ENCODE peak calls at places on chromosomes 2 and 18, in eight cellular contexts. T, N, G, W, H, L, D and Q are unnamed samples.
A peak's percentile ranks its signal among the peaks of the same experiment; 100 is the strongest.

GRCh38 chr2:101097638-101098037 is 53.5 kb downstream of the TBC1D8 start:
- DNase-seq in T (no peak), W (no peak), N (no peak), L (no peak), D (no peak), H (no peak), G (no peak), Q (no peak)

GRCh38 chr2:4354678-4355077 is 651.3 kb downstream of the DCDC2C start:
- DNase-seq in W (peak; percentile 69), T (no peak), L (no peak), D (no peak), H (no peak), N (no peak), G (no peak), Q (no peak)

GRCh38 chr2:203626952-203627681 is 79.3 kb upstream of the CD28 start:
- DNase-seq in D (no peak), W (no peak), G (peak; percentile 93), T (no peak), N (no peak), L (no peak), H (no peak), Q (no peak)

GRCh38 chr18:24271381-24272331 is 126.0 kb downstream of the OSBPL1A start:
- DNase-seq in L (peak; percentile 90), T (peak; percentile 74), G (peak; percentile 85), N (peak; percentile 72), D (peak; percentile 68), W (peak; percentile 78), H (peak; percentile 92), Q (no peak)

GRCh38 chr2:164954954-164955701 is at the start of gene SLC38A11:
- DNase-seq in L (no peak), H (peak; percentile 76), T (peak; percentile 42), N (peak; percentile 21), W (no peak), G (peak; percentile 12), D (peak; percentile 20), Q (no peak)

GRCh38 chr2:20590704-20591515 is 60.0 kb downstream of the HS1BP3 start:
- DNase-seq in H (peak; percentile 68), L (peak; percentile 43), W (no peak), T (peak; percentile 23), N (peak; percentile 20), G (no peak), D (no peak), Q (no peak)

GRCh38 chr2:179410552-179411356 is 146.1 kb upstream of the SESTD1 start:
- DNase-seq in N (no peak), H (no peak), T (peak; percentile 51), G (peak; percentile 79), D (peak; percentile 9), L (no peak), W (peak; percentile 60), Q (no peak)

GRCh38 chr18:23879544-23879943 is 135.0 kb upstream of the TTC39C start:
- DNase-seq in T (no peak), D (no peak), L (no peak), G (no peak), N (no peak), W (no peak), H (no peak), Q (no peak)

GRCh38 chr18:58427321-58427720 is 201.6 kb downstream of the ALPK2 start:
- DNase-seq in H (no peak), L (no peak), T (no peak), G (no peak), W (no peak), D (no peak), N (no peak), Q (no peak)

GRCh38 chr2:159904565-159905281 is 106.7 kb upstream of the CD302 start:
- DNase-seq in N (peak; percentile 24), G (peak; percentile 47), L (peak; percentile 90), H (peak; percentile 91), W (peak; percentile 20), T (peak; percentile 85), D (no peak), Q (no peak)

GRCh38 chr2:179129574-179130238 is 79.8 kb upstream of the CCDC141 start:
- DNase-seq in W (peak; percentile 35), L (no peak), G (peak; percentile 28), D (no peak), H (no peak), N (no peak), T (no peak), Q (no peak)

GRCh38 chr2:207135801-207136457 is 29.8 kb downstream of the KLF7 start:
- DNase-seq in N (no peak), L (no peak), G (no peak), D (no peak), T (no peak), W (no peak), H (no peak), Q (no peak)

GRCh38 chr18:28359177-28359576 is 182.2 kb upstream of the CDH2 start:
- DNase-seq in N (no peak), D (no peak), G (no peak), H (no peak), W (no peak), L (no peak), T (no peak), Q (no peak)

GRCh38 chr18:69490813-69491212 is 90.1 kb downstream of the DOK6 start:
- DNase-seq in W (peak; percentile 46), N (no peak), L (no peak), D (no peak), G (peak; percentile 71), T (no peak), H (no peak), Q (no peak)

GRCh38 chr2:79801082-79801481 is 288.2 kb downstream of the CTNNA2 start:
- DNase-seq in H (no peak), L (no peak), N (no peak), T (no peak), D (no peak), G (no peak), W (no peak), Q (no peak)

GRCh38 chr18:61992923-61993322 is 100.1 kb upstream of the RNF152 start:
- DNase-seq in D (no peak), N (no peak), T (no peak), G (peak; percentile 76), L (no peak), W (no peak), H (no peak), Q (no peak)

GRCh38 chr2:66001538-66001937 is 433.4 kb upstream of the MEIS1 start:
- DNase-seq in T (no peak), H (no peak), L (no peak), N (no peak), D (no peak), G (no peak), W (no peak), Q (no peak)

GRCh38 chr2:231483398-231484329 is 19.4 kb upstream of the NCL start:
- DNase-seq in T (no peak), D (peak; percentile 35), N (peak; percentile 41), G (peak; percentile 60), H (peak; percentile 81), L (peak; percentile 59), W (peak; percentile 44), Q (no peak)

GRCh38 chr2:130840506-130840905 is 3.8 kb downstream of the ARHGEF4 start:
- DNase-seq in N (no peak), D (no peak), W (no peak), L (no peak), G (no peak), T (no peak), H (peak; percentile 46), Q (no peak)

GRCh38 chr18:55494441-55494840 is 93.6 kb downstream of the TCF4 start:
- DNase-seq in N (no peak), L (no peak), D (no peak), W (no peak), G (no peak), T (no peak), H (no peak), Q (no peak)

GRCh38 chr18:5239447-5239846 is 42.4 kb upstream of the AKAIN1 start:
- DNase-seq in D (no peak), L (no peak), N (no peak), H (no peak), W (no peak), T (no peak), G (no peak), Q (no peak)

GRCh38 chr18:13572148-13572547 is 154.2 kb downstream of the FAM210A start:
- DNase-seq in H (no peak), D (no peak), G (no peak), L (no peak), T (no peak), W (no peak), N (no peak), Q (peak; percentile 20)

GRCh38 chr2:2683581-2683980 is 352.5 kb upstream of the MYT1L start:
- DNase-seq in N (no peak), L (no peak), G (no peak), D (no peak), H (no peak), T (no peak), W (no peak), Q (no peak)

GRCh38 chr2:176542456-176542855 is 273.2 kb downstream of the MTX2 start:
- DNase-seq in L (no peak), T (no peak), H (no peak), G (no peak), W (no peak), N (no peak), D (no peak), Q (no peak)

GRCh38 chr2:29309090-29310054 is 194.2 kb downstream of the CLIP4 start:
- DNase-seq in L (no peak), T (peak; percentile 56), G (peak; percentile 76), H (no peak), N (no peak), W (peak; percentile 27), D (no peak), Q (no peak)

GRCh38 chr2:67581751-67582150 is 184.6 kb downstream of the ETAA1 start:
- DNase-seq in D (no peak), T (no peak), G (no peak), W (no peak), H (no peak), L (no peak), N (no peak), Q (no peak)
- TF ChIP-seq CTCF in D (no peak), T (no peak), G (no peak), W (peak; percentile 29), H (no peak), L (no peak), N (no peak), Q (no peak)

GRCh38 chr18:44597797-44598196 is 82.9 kb upstream of the SETBP1 start:
- DNase-seq in L (no peak), G (no peak), H (no peak), W (peak; percentile 78), D (no peak), T (no peak), N (no peak), Q (no peak)
- H3K4me1 ChIP-seq in L (no peaks in the 10 kb centered on the region), G (peaks cover 23% of the 10 kb centered on the region), H (no peaks in the 10 kb centered on the region), W (peaks cover 5% of the 10 kb centered on the region), D (peaks cover 2% of the 10 kb centered on the region), T (no peaks in the 10 kb centered on the region), N (no peaks in the 10 kb centered on the region), Q (peaks cover 29% of the 10 kb centered on the region)

GRCh38 chr2:219297766-219298456 is 11.3 kb downstream of the PTPRN start:
- DNase-seq in L (no peak), T (no peak), G (no peak), H (no peak), N (no peak), D (no peak), W (no peak), Q (peak; percentile 77)
- TF ChIP-seq CTCF in L (no peak), T (no peak), G (no peak), H (no peak), N (no peak), D (no peak), W (peak; percentile 16), Q (no peak)

DNA sequence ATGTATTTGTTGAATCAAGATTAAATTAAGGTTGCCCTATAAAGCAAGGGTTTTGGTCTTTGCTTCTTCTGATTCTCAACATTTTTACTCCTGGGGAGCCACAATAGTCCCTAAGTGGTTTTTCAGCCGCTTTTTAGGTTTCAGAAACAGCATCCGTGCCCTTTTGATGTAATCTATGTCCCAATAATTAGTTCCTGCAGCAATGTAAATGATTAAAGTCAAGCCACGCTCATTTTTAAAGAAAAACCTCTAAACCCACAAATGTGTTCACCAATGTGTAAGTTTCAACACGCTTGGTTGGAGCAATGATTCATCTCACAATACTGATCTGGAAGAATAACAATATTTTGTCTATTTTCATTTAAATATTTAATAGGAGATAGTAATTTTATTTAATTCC is 5.6 kb downstream of the ARL4C start:
- DNase-seq in N (no peak), T (no peak), D (no peak), G (no peak), W (no peak), H (no peak), L (no peak), Q (no peak)
- H3K4me1 ChIP-seq in N (no peaks in the 10 kb centered on the region), T (peaks cover 15% of the 10 kb centered on the region), D (peaks cover 8% of the 10 kb centered on the region), G (peaks cover 17% of the 10 kb centered on the region), W (peaks cover 15% of the 10 kb centered on the region), H (peaks cover 12% of the 10 kb centered on the region), L (peaks cover 19% of the 10 kb centered on the region), Q (peaks cover 27% of the 10 kb centered on the region)